ENCODE peak calls at places on chromosomes 7 and 10, in six cellular contexts. G is spleen, K is transverse colon, E is HCT116, V is sigmoid colon, N is Panc1. U is an unnamed sample.

GRCh38 chr7:29091722-29092121 is 54.6 kb downstream of the CPVL start:
- DNase-seq in E (no peak), K (no peak), G (no peak), V (no peak), N (no peak), U (no peak)

GRCh38 chr10:15335500-15335899 is 35.6 kb downstream of the FAM171A1 start:
- DNase-seq in G (no peak), K (no peak), V (no peak), N (no peak), E (no peak), U (no peak)

GRCh38 chr7:26898917-26899316 is 34.5 kb upstream of the SKAP2 start:
- DNase-seq in N (no peak), G (no peak), E (no peak), K (no peak), V (no peak), U (no peak)

GRCh38 chr7:50307368-50308012 is 3.0 kb downstream of the IKZF1 start:
- DNase-seq in K (peak), E (no peak), N (no peak), G (peak), V (no peak), U (no peak)

GRCh38 chr7:27636326-27637006 is 26.2 kb downstream of the HIBADH start:
- DNase-seq in E (no peak), G (no peak), N (no peak), V (no peak), K (no peak), U (no peak)

GRCh38 chr7:1087952-1088920 is at the start of gene GPER1:
- DNase-seq in K (peak), E (peak), N (no peak), G (no peak), V (peak), U (peak)

GRCh38 chr10:84683550-84683949 is 355.2 kb downstream of the CCSER2 start:
- DNase-seq in K (no peak), G (no peak), N (no peak), V (no peak), E (no peak), U (no peak)

GRCh38 chr7:95104739-95105138 is 197.3 kb downstream of the PPP1R9A start:
- DNase-seq in V (no peak), G (no peak), N (peak), E (peak), K (no peak), U (peak)

GRCh38 chr10:98357208-98357836 is 57.7 kb downstream of the PYROXD2 start:
- DNase-seq in G (no peak), K (no peak), V (no peak), E (no peak), N (no peak), U (no peak)

GRCh38 chr7:31100445-31100844 is 48.3 kb downstream of the ADCYAP1R1 start:
- DNase-seq in G (no peak), V (no peak), E (no peak), K (no peak), N (no peak), U (no peak)

GRCh38 chr10:110209399-110209925 is 2.1 kb downstream of the MXI1 start:
- DNase-seq in K (peak), N (no peak), G (peak), E (peak), V (peak), U (peak)
- TF ChIP-seq POLR2AphosphoS5 in K (peak), N (no peak), G (no peak), E (peak), V (peak), U (no peak)

GRCh38 chr10:33084388-33084896 is 126.4 kb upstream of the ITGB1 start:
- DNase-seq in V (no peak), G (no peak), N (no peak), E (no peak), K (no peak), U (no peak)

GRCh38 chr10:33086100-33086499 is 128.1 kb upstream of the ITGB1 start:
- DNase-seq in N (no peak), V (no peak), E (no peak), G (no peak), K (no peak), U (no peak)

GRCh38 chr10:33085313-33085833 is 127.3 kb upstream of the ITGB1 start:
- DNase-seq in K (no peak), V (no peak), E (no peak), G (no peak), N (no peak), U (no peak)

GRCh38 chr10:33087922-33088321 is 129.9 kb upstream of the ITGB1 start:
- DNase-seq in V (no peak), E (no peak), G (no peak), N (no peak), K (no peak), U (no peak)

DNA sequence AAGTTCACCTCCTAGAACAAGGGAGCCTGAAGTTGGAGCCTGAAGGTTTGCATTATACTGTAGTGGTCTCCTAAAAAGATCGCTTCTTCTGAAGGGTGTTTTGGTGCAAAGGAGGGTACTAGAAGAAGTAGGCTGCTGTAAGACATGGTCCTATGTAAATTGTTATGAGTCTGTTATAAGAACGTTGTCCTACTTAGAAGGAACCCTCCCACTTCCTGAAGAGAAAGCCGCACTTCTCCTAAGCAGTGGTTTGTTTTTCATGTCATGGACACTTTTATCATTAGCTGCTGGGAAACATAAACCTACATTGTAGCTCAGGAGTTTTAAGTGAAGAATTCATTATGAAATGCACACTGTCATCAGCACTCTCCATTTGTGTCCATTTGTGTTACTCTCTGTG is 129.1 kb upstream of the ITGB1 start:
- DNase-seq in V (no peak), N (no peak), K (no peak), E (no peak), G (no peak), U (no peak)
- H3K4me3 ChIP-seq in V (no peak), N (no peak), K (no peak), E (no peak), G (no peak), U (no peak)

DNA sequence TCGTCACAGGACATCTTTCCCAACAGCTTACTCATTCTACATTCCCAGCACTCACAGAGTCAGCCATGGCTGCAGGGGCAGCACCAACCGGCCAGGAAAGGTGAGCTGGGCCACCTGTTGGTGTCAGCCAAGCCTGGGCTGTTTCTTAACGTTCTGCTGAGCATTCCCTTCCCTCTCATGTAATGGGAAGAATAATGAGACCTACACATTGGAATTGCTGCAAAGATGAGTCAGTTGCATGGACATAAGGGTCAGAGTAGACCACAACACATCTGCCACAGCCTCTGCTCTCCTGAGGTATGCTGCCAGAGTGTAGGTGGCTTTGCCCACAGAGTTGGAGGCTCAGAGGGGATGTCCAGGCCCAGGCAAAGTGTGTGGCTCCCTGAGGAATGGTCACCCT is 163.0 kb downstream of the TNS3 start:
- DNase-seq in K (no peak), V (peak), N (no peak), G (no peak), E (no peak), U (no peak)
- TF ChIP-seq CTCF in K (no peak), V (no peak), N (no peak), G (no peak), E (no peak), U (no peak)

DNA sequence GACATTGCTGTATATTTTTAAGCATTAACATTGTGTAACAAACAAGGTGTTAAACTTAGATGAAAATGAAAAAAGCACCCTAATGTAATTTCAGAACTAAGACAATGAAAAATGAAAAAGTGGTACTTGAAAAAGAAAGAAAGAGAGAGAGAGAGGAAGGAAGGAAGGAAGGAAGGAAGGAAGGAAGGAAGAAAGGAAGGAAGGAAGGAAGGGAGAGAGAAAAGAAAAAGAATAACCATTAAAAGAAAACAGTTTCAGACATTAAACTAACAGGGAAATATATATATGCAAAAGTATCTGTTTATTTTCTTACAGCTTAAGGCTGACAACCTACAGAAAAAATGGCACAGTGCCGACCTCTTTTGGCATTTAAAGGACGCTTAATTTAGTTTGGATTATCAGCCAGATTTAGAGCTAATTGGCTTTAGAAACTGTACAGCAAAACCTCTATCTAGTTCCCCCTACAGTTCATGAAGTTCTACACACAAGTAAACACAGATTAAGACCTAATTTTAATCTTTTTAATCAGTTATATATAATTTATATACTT is 13.8 kb downstream of the MTERF1 start:
- DNase-seq in N (no peak), E (no peak), G (no peak), K (no peak), V (no peak), U (no peak)
- TF ChIP-seq POLR2AphosphoS5 in N (no peak), E (no peak), G (no peak), K (no peak), V (no peak), U (no peak)

GRCh38 chr7:131403322-131403721 is 75.6 kb downstream of the MKLN1 start:
- DNase-seq in V (no peak), N (no peak), E (no peak), G (no peak), K (no peak), U (no peak)

GRCh38 chr7:131413711-131414110 is 86.0 kb downstream of the MKLN1 start:
- DNase-seq in N (no peak), E (no peak), V (no peak), G (no peak), K (no peak), U (no peak)

GRCh38 chr7:131404226-131404911 is 76.7 kb downstream of the MKLN1 start:
- DNase-seq in G (no peak), N (no peak), V (no peak), E (no peak), K (no peak), U (no peak)

GRCh38 chr7:131409129-131409766 is 81.6 kb downstream of the MKLN1 start:
- DNase-seq in E (no peak), K (no peak), G (no peak), V (no peak), N (no peak), U (no peak)
- H3K4me3 ChIP-seq in E (no peak), K (no peak), G (no peak), V (no peak), N (no peak), U (no peak)

GRCh38 chr10:283916-284356 is 148.7 kb downstream of the ZMYND11 start:
- DNase-seq in N (no peak), K (no peak), E (no peak), G (no peak), V (no peak), U (no peak)
- TF ChIP-seq CTCF in N (no peak), K (no peak), E (no peak), G (no peak), V (no peak), U (no peak)

GRCh38 chr10:71856619-71857018 is 5.6 kb upstream of the PSAP start:
- DNase-seq in V (no peak), N (no peak), G (peak), E (no peak), K (no peak), U (no peak)

GRCh38 chr10:71857934-71858890 is 7.2 kb upstream of the PSAP start:
- DNase-seq in G (peak), N (no peak), V (peak), K (no peak), E (no peak), U (no peak)

GRCh38 chr10:71864861-71865473 is 13.9 kb upstream of the PSAP start:
- DNase-seq in G (peak), N (no peak), K (no peak), E (no peak), V (no peak), U (no peak)

GRCh38 chr10:71863203-71863602 is 12.2 kb upstream of the PSAP start:
- DNase-seq in V (no peak), N (no peak), G (peak), E (no peak), K (no peak), U (no peak)

DNA sequence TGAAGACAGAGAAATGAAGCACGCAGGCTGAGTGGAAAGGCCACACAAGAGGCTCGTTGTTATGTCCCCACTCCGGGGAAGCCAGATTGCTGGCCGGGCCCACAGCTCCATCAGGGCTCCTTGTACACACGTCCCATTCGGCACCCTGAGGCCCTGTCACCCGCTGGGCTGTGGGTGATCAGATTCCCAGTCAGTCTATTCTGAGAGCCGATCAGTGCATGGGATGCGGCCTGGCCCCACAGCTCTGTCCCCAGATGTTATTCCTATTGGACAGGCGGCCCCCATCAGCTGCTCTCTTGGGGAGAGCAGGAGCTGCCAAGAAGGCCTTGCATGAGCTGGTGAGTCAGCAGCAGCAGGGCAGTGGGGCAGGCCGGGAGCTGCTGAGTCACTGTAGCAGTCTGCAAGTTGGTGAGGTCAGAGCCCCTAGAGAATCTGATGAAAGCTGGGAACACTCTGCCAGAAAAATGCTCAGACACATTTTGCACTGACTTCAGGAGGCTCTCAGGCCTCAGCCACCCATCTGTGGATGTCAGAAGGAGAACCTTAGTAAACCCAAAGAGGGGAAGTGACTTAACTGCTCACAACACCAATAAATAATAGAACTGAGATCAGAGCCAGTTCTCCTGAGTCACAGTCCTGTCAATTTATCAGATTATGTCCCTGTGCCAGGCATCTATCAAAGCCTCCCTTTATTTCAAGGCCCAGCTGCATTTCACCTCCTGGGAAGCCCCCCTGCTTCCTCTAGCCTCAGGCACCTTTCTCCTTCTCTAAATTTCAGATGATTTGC is 9.4 kb upstream of the PSAP start:
- DNase-seq in G (peak), V (peak), N (peak), K (peak), E (peak), U (peak)
- TF ChIP-seq POLR2AphosphoS5 in G (peak), V (peak), N (peak), K (peak), E (peak), U (peak)

GRCh38 chr7:44979481-44980392 is 922 bp upstream of the MYO1G start:
- DNase-seq in V (peak), E (no peak), K (no peak), G (peak), N (no peak), U (no peak)

GRCh38 chr7:44981035-44981706 is 2.4 kb upstream of the MYO1G start:
- DNase-seq in K (no peak), G (peak), N (no peak), E (no peak), V (no peak), U (no peak)

GRCh38 chr7:44982535-44982923 is 3.7 kb upstream of the MYO1G start:
- DNase-seq in G (peak), V (no peak), E (no peak), N (no peak), K (no peak), U (no peak)

GRCh38 chr7:44978511-44979366 is at the start of gene MYO1G:
- DNase-seq in K (peak), G (peak), N (no peak), V (peak), E (no peak), U (no peak)

DNA sequence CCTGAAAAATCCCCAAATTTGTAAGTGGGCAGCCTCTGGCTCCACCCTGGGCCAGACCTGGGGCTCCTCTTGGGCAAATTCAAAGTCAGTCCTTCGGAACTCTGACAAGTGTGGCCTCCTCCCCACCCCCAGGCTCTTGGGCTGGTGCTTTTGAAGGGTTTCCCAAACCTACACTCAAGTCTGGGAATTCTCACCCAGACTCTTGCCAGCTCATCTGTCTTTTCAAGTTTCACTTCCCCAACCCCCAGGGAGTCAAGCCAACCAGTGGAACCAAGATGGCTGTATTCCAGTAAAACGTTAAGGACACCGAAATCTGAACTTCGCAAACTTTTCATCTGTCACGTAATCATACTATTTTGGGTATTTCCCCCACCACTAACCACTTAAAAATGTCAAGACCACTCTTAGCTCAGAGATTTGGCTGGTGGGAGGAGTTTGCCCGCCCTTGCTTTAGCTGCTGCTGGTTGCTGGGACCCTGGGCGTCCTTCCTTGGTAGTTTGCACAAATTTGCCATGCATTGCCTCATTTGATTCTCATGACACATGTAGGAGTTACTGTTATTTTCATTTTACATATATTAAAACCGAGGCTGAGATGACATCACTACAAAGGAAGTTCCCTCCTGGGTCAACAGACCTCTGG is 1.7 kb upstream of the MYO1G start:
- DNase-seq in E (no peak), G (peak), K (no peak), N (no peak), V (no peak), U (no peak)
- H3K4me3 ChIP-seq in E (no peak), G (no peak), K (no peak), N (no peak), V (no peak), U (no peak)

U was measured in prostate gland.